ENCODE peak calls at places on chromosomes 6 and 20, in four cellular contexts. One of them, this sample, is unnamed.

GRCh38 chr6:145267076-145267867 is 468.0 kb downstream of the EPM2A start:
- DNase-seq in fibroblast of pulmonary artery: no peak
- DNase-seq in NCI-H146: peak
- DNase-seq in cardiac muscle cell: no peak
- DNase-seq in this sample: no peak

GRCh38 chr6:104788400-104788799 is 71.3 kb downstream of the HACE1 start:
- DNase-seq in fibroblast of pulmonary artery: no peak
- DNase-seq in NCI-H146: no peak
- DNase-seq in cardiac muscle cell: peak
- DNase-seq in this sample: no peak

GRCh38 chr6:142015011-142015410 is 117.7 kb upstream of the GJE1 start:
- DNase-seq in fibroblast of pulmonary artery: no peak
- DNase-seq in NCI-H146: no peak
- DNase-seq in cardiac muscle cell: no peak
- DNase-seq in this sample: no peak

GRCh38 chr6:127117979-127118504 is 429 bp upstream of the RSPO3 start:
- DNase-seq in fibroblast of pulmonary artery: no peak
- DNase-seq in NCI-H146: peak
- DNase-seq in cardiac muscle cell: no peak
- DNase-seq in this sample: no peak

GRCh38 chr6:103409475-103409874 is 1450.2 kb downstream of the HACE1 start:
- DNase-seq in fibroblast of pulmonary artery: no peak
- DNase-seq in NCI-H146: no peak
- DNase-seq in cardiac muscle cell: no peak
- DNase-seq in this sample: no peak

GRCh38 chr6:5078121-5078695 is 6.9 kb upstream of the PPP1R3G start:
- DNase-seq in fibroblast of pulmonary artery: no peak
- DNase-seq in NCI-H146: no peak
- DNase-seq in cardiac muscle cell: no peak
- DNase-seq in this sample: no peak

GRCh38 chr20:5222919-5223634 is 93.7 kb downstream of the PROKR2 start:
- DNase-seq in fibroblast of pulmonary artery: peak
- DNase-seq in NCI-H146: peak
- DNase-seq in cardiac muscle cell: peak
- DNase-seq in this sample: peak

GRCh38 chr20:34389206-34389953 is 26.3 kb downstream of the ITCH start:
- DNase-seq in fibroblast of pulmonary artery: no peak
- DNase-seq in NCI-H146: peak
- DNase-seq in cardiac muscle cell: no peak
- DNase-seq in this sample: no peak

GRCh38 chr20:21124190-21124589 is 1.7 kb upstream of the KIZ start:
- DNase-seq in fibroblast of pulmonary artery: no peak
- DNase-seq in NCI-H146: no peak
- DNase-seq in cardiac muscle cell: no peak
- DNase-seq in this sample: no peak

GRCh38 chr6:43188426-43188825 is 6.4 kb downstream of the CUL9 start:
- DNase-seq in fibroblast of pulmonary artery: no peak
- DNase-seq in NCI-H146: no peak
- DNase-seq in cardiac muscle cell: no peak
- DNase-seq in this sample: no peak

GRCh38 chr20:48769111-48769879 is 58.5 kb downstream of the PREX1 start:
- DNase-seq in fibroblast of pulmonary artery: peak
- DNase-seq in NCI-H146: peak
- DNase-seq in cardiac muscle cell: peak
- DNase-seq in this sample: no peak

GRCh38 chr6:38755207-38755606 is 40.1 kb downstream of the DNAH8 start:
- DNase-seq in fibroblast of pulmonary artery: no peak
- DNase-seq in NCI-H146: no peak
- DNase-seq in cardiac muscle cell: no peak
- DNase-seq in this sample: no peak

GRCh38 chr20:40336034-40336433 is 353.0 kb downstream of the MAFB start:
- DNase-seq in fibroblast of pulmonary artery: no peak
- DNase-seq in NCI-H146: no peak
- DNase-seq in cardiac muscle cell: peak
- DNase-seq in this sample: no peak

GRCh38 chr20:25706793-25707192 is 10.1 kb upstream of the ZNF337 start:
- DNase-seq in fibroblast of pulmonary artery: no peak
- DNase-seq in NCI-H146: no peak
- DNase-seq in cardiac muscle cell: no peak
- DNase-seq in this sample: no peak

GRCh38 chr6:23663652-23664051 is 462.4 kb upstream of the NRSN1 start:
- DNase-seq in fibroblast of pulmonary artery: no peak
- DNase-seq in NCI-H146: peak
- DNase-seq in cardiac muscle cell: no peak
- DNase-seq in this sample: no peak

GRCh38 chr20:58523916-58524315 is 8.7 kb upstream of the APCDD1L start:
- DNase-seq in fibroblast of pulmonary artery: peak
- DNase-seq in NCI-H146: no peak
- DNase-seq in cardiac muscle cell: peak
- DNase-seq in this sample: peak

GRCh38 chr6:143802833-143803565 is 40.1 kb upstream of the LTV1 start:
- DNase-seq in fibroblast of pulmonary artery: peak
- DNase-seq in NCI-H146: no peak
- DNase-seq in cardiac muscle cell: peak
- DNase-seq in this sample: peak

GRCh38 chr6:141151710-141152417 is 980.9 kb upstream of the GJE1 start:
- DNase-seq in fibroblast of pulmonary artery: no peak
- DNase-seq in NCI-H146: no peak
- DNase-seq in cardiac muscle cell: no peak
- DNase-seq in this sample: no peak

GRCh38 chr6:28401172-28401571 is 1.6 kb upstream of the ZSCAN12 start:
- DNase-seq in fibroblast of pulmonary artery: peak
- DNase-seq in NCI-H146: no peak
- DNase-seq in cardiac muscle cell: peak
- DNase-seq in this sample: peak

GRCh38 chr20:38131588-38132121 is 33.4 kb downstream of the TGM2 start:
- DNase-seq in fibroblast of pulmonary artery: no peak
- DNase-seq in NCI-H146: peak
- DNase-seq in cardiac muscle cell: no peak
- DNase-seq in this sample: no peak

GRCh38 chr6:45477278-45477677 is 99.5 kb upstream of the SUPT3H start:
- DNase-seq in fibroblast of pulmonary artery: no peak
- DNase-seq in NCI-H146: no peak
- DNase-seq in cardiac muscle cell: no peak
- DNase-seq in this sample: no peak

GRCh38 chr6:11711644-11711993 is 67.0 kb downstream of the ADTRP start:
- DNase-seq in fibroblast of pulmonary artery: no peak
- DNase-seq in NCI-H146: no peak
- DNase-seq in cardiac muscle cell: no peak
- DNase-seq in this sample: no peak

GRCh38 chr20:62523473-62524203 is 47.8 kb upstream of the GATA5 start:
- DNase-seq in fibroblast of pulmonary artery: no peak
- DNase-seq in NCI-H146: no peak
- DNase-seq in cardiac muscle cell: no peak
- DNase-seq in this sample: no peak

GRCh38 chr6:3402310-3403243 is 54.3 kb downstream of the SLC22A23 start:
- DNase-seq in fibroblast of pulmonary artery: no peak
- DNase-seq in NCI-H146: no peak
- DNase-seq in cardiac muscle cell: no peak
- DNase-seq in this sample: no peak

GRCh38 chr20:58512808-58513552 is 2.2 kb downstream of the APCDD1L start:
- DNase-seq in fibroblast of pulmonary artery: no peak
- DNase-seq in NCI-H146: no peak
- DNase-seq in cardiac muscle cell: peak
- DNase-seq in this sample: no peak

GRCh38 chr20:48196006-48196405 is 410.7 kb upstream of the SULF2 start:
- DNase-seq in fibroblast of pulmonary artery: no peak
- DNase-seq in NCI-H146: no peak
- DNase-seq in cardiac muscle cell: no peak
- DNase-seq in this sample: no peak

GRCh38 chr20:52048365-52048764 is 143.2 kb downstream of the ZFP64 start:
- DNase-seq in fibroblast of pulmonary artery: no peak
- DNase-seq in NCI-H146: peak
- DNase-seq in cardiac muscle cell: no peak
- DNase-seq in this sample: no peak

GRCh38 chr6:57134954-57135353 is 37.2 kb upstream of the BAG2 start:
- DNase-seq in fibroblast of pulmonary artery: no peak
- DNase-seq in NCI-H146: no peak
- DNase-seq in cardiac muscle cell: no peak
- DNase-seq in this sample: no peak

GRCh38 chr6:137722749-137723272 is 144.2 kb upstream of the TNFAIP3 start:
- DNase-seq in fibroblast of pulmonary artery: no peak
- DNase-seq in NCI-H146: no peak
- DNase-seq in cardiac muscle cell: no peak
- DNase-seq in this sample: peak

GRCh38 chr6:108598316-108598863 is 37.7 kb downstream of the FOXO3 start:
- DNase-seq in fibroblast of pulmonary artery: peak
- DNase-seq in NCI-H146: no peak
- DNase-seq in cardiac muscle cell: peak
- DNase-seq in this sample: no peak

GRCh38 chr6:35406666-35407065 is 45.5 kb upstream of the FANCE start:
- DNase-seq in fibroblast of pulmonary artery: no peak
- DNase-seq in NCI-H146: no peak
- DNase-seq in cardiac muscle cell: no peak
- DNase-seq in this sample: no peak